ENCODE peak calls at places on chromosomes 4 and X, in eight cellular contexts. One of them, this sample, is unnamed.

GRCh38 chr4:123870283-123870876 is 473.8 kb downstream of the SPRY1 start:
- DNase-seq in transverse colon: no peak
- DNase-seq in kidney: no peak
- DNase-seq in OCI-LY7: no peak
- DNase-seq in Peyer's patch: no peak
- DNase-seq in WERI-Rb-1: no peak
- DNase-seq in fibroblast of lung: peak; percentile 70
- DNase-seq in tibial artery: no peak
- DNase-seq in this sample: no peak

GRCh38 chr4:33494150-33494549 is 2750.2 kb downstream of the ARAP2 start:
- DNase-seq in transverse colon: no peak
- DNase-seq in kidney: no peak
- DNase-seq in OCI-LY7: no peak
- DNase-seq in Peyer's patch: no peak
- DNase-seq in WERI-Rb-1: no peak
- DNase-seq in fibroblast of lung: peak; percentile 12
- DNase-seq in tibial artery: no peak
- DNase-seq in this sample: no peak

GRCh38 chrX:155956649-155957048 is 40.8 kb upstream of the IL9R start:
- DNase-seq in transverse colon: no peak
- DNase-seq in kidney: no peak
- DNase-seq in OCI-LY7: no peak
- DNase-seq in Peyer's patch: no peak
- DNase-seq in WERI-Rb-1: no peak
- DNase-seq in fibroblast of lung: no peak
- DNase-seq in tibial artery: no peak
- DNase-seq in this sample: no peak

GRCh38 chrX:24081661-24082154 is 27.0 kb downstream of the EIF2S3 start:
- DNase-seq in transverse colon: peak; percentile 64
- DNase-seq in kidney: no peak
- DNase-seq in OCI-LY7: peak; percentile 65
- DNase-seq in Peyer's patch: peak; percentile 77
- DNase-seq in WERI-Rb-1: peak; percentile 77
- DNase-seq in fibroblast of lung: peak; percentile 45
- DNase-seq in tibial artery: peak; percentile 36
- DNase-seq in this sample: peak; percentile 48

GRCh38 chrX:110944793-110945466 is 149.3 kb upstream of the CHRDL1 start:
- DNase-seq in transverse colon: no peak
- DNase-seq in kidney: no peak
- DNase-seq in OCI-LY7: no peak
- DNase-seq in Peyer's patch: no peak
- DNase-seq in WERI-Rb-1: no peak
- DNase-seq in fibroblast of lung: peak; percentile 54
- DNase-seq in tibial artery: no peak
- DNase-seq in this sample: no peak

GRCh38 chr4:26144526-26145167 is 176.2 kb upstream of the RBPJ start:
- DNase-seq in transverse colon: no peak
- DNase-seq in kidney: no peak
- DNase-seq in OCI-LY7: no peak
- DNase-seq in Peyer's patch: no peak
- DNase-seq in WERI-Rb-1: no peak
- DNase-seq in fibroblast of lung: peak; percentile 63
- DNase-seq in tibial artery: no peak
- DNase-seq in this sample: no peak

GRCh38 chr4:39698424-39699009 is 581 bp downstream of the UBE2K start:
- DNase-seq in transverse colon: peak; percentile 59
- DNase-seq in kidney: no peak
- DNase-seq in OCI-LY7: no peak
- DNase-seq in Peyer's patch: peak; percentile 75
- DNase-seq in WERI-Rb-1: peak; percentile 74
- DNase-seq in fibroblast of lung: peak; percentile 42
- DNase-seq in tibial artery: peak; percentile 44
- DNase-seq in this sample: peak; percentile 32

GRCh38 chr4:73730292-73730691 is 10.1 kb upstream of the CXCL8 start:
- DNase-seq in transverse colon: no peak
- DNase-seq in kidney: no peak
- DNase-seq in OCI-LY7: no peak
- DNase-seq in Peyer's patch: no peak
- DNase-seq in WERI-Rb-1: no peak
- DNase-seq in fibroblast of lung: no peak
- DNase-seq in tibial artery: no peak
- DNase-seq in this sample: no peak

GRCh38 chrX:136214551-136214950 is 36.6 kb downstream of the MAP7D3 start:
- DNase-seq in transverse colon: no peak
- DNase-seq in kidney: no peak
- DNase-seq in OCI-LY7: no peak
- DNase-seq in Peyer's patch: no peak
- DNase-seq in WERI-Rb-1: no peak
- DNase-seq in fibroblast of lung: peak; percentile 89
- DNase-seq in tibial artery: no peak
- DNase-seq in this sample: no peak

GRCh38 chrX:106220177-106220576 is 52.1 kb downstream of the PWWP3B start:
- DNase-seq in transverse colon: no peak
- DNase-seq in kidney: no peak
- DNase-seq in OCI-LY7: peak; percentile 0
- DNase-seq in Peyer's patch: no peak
- DNase-seq in WERI-Rb-1: no peak
- DNase-seq in fibroblast of lung: no peak
- DNase-seq in tibial artery: no peak
- DNase-seq in this sample: no peak

GRCh38 chr4:48334900-48335384 is 6.4 kb upstream of the SLAIN2 start:
- DNase-seq in transverse colon: no peak
- DNase-seq in kidney: no peak
- DNase-seq in OCI-LY7: no peak
- DNase-seq in Peyer's patch: no peak
- DNase-seq in WERI-Rb-1: no peak
- DNase-seq in fibroblast of lung: peak; percentile 28
- DNase-seq in tibial artery: no peak
- DNase-seq in this sample: no peak

GRCh38 chr4:150567070-150567469 is 14.9 kb upstream of the MAB21L2 start:
- DNase-seq in transverse colon: no peak
- DNase-seq in kidney: no peak
- DNase-seq in OCI-LY7: no peak
- DNase-seq in Peyer's patch: no peak
- DNase-seq in WERI-Rb-1: no peak
- DNase-seq in fibroblast of lung: no peak
- DNase-seq in tibial artery: no peak
- DNase-seq in this sample: no peak

GRCh38 chrX:109672239-109672638 is 47.3 kb upstream of the KCNE5 start:
- DNase-seq in transverse colon: no peak
- DNase-seq in kidney: no peak
- DNase-seq in OCI-LY7: no peak
- DNase-seq in Peyer's patch: no peak
- DNase-seq in WERI-Rb-1: no peak
- DNase-seq in fibroblast of lung: peak; percentile 27
- DNase-seq in tibial artery: no peak
- DNase-seq in this sample: no peak

GRCh38 chrX:76279007-76279406 is 106.1 kb downstream of the PBDC1 start:
- DNase-seq in transverse colon: peak; percentile 27
- DNase-seq in kidney: no peak
- DNase-seq in OCI-LY7: peak; percentile 37
- DNase-seq in Peyer's patch: peak; percentile 59
- DNase-seq in WERI-Rb-1: peak; percentile 48
- DNase-seq in fibroblast of lung: peak; percentile 21
- DNase-seq in tibial artery: peak; percentile 24
- DNase-seq in this sample: peak; percentile 13

GRCh38 chr4:159398236-159398638 is 295.4 kb downstream of the RAPGEF2 start:
- DNase-seq in transverse colon: no peak
- DNase-seq in kidney: no peak
- DNase-seq in OCI-LY7: no peak
- DNase-seq in Peyer's patch: no peak
- DNase-seq in WERI-Rb-1: no peak
- DNase-seq in fibroblast of lung: peak; percentile 68
- DNase-seq in tibial artery: no peak
- DNase-seq in this sample: no peak

GRCh38 chr4:159547645-159548308 is 444.9 kb downstream of the RAPGEF2 start:
- DNase-seq in transverse colon: no peak
- DNase-seq in kidney: no peak
- DNase-seq in OCI-LY7: no peak
- DNase-seq in Peyer's patch: no peak
- DNase-seq in WERI-Rb-1: peak; percentile 16
- DNase-seq in fibroblast of lung: peak; percentile 83
- DNase-seq in tibial artery: no peak
- DNase-seq in this sample: no peak

GRCh38 chr4:19689511-19689910 is 562.2 kb upstream of the SLIT2 start:
- DNase-seq in transverse colon: no peak
- DNase-seq in kidney: no peak
- DNase-seq in OCI-LY7: no peak
- DNase-seq in Peyer's patch: no peak
- DNase-seq in WERI-Rb-1: no peak
- DNase-seq in fibroblast of lung: peak; percentile 94
- DNase-seq in tibial artery: no peak
- DNase-seq in this sample: no peak

GRCh38 chr4:19678763-19679162 is 572.9 kb upstream of the SLIT2 start:
- DNase-seq in transverse colon: no peak
- DNase-seq in kidney: no peak
- DNase-seq in OCI-LY7: no peak
- DNase-seq in Peyer's patch: no peak
- DNase-seq in WERI-Rb-1: no peak
- DNase-seq in fibroblast of lung: peak; percentile 94
- DNase-seq in tibial artery: no peak
- DNase-seq in this sample: no peak

GRCh38 chr4:19686456-19686855 is 565.2 kb upstream of the SLIT2 start:
- DNase-seq in transverse colon: no peak
- DNase-seq in kidney: no peak
- DNase-seq in OCI-LY7: no peak
- DNase-seq in Peyer's patch: no peak
- DNase-seq in WERI-Rb-1: no peak
- DNase-seq in fibroblast of lung: no peak
- DNase-seq in tibial artery: no peak
- DNase-seq in this sample: no peak

DNA sequence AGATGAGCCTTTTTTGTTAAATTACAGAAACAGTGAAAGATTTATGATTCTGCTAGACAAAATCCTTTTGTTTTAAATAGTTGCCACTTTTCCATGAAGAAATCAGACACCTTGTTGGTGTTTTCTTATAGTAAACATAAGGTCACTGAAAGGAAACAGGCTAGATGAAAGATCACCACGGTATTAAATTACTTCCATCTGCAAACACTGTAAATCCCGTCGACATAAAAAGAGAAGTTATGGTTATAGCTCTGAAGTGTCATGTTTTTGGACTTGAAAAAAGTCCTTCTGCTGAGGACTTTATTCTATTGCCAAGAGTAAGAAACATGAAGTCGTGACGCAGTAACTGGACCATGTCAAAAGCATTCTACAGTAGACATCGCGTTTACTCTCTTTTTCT is 567.6 kb upstream of the SLIT2 start:
- DNase-seq in transverse colon: no peak
- DNase-seq in kidney: no peak
- DNase-seq in OCI-LY7: no peak
- DNase-seq in Peyer's patch: no peak
- DNase-seq in WERI-Rb-1: no peak
- DNase-seq in fibroblast of lung: no peak
- DNase-seq in tibial artery: no peak
- DNase-seq in this sample: no peak
- H3K9me3 ChIP-seq in transverse colon: no peaks in the 10 kb centered on the region
- H3K9me3 ChIP-seq in kidney: no peaks in the 10 kb centered on the region
- H3K9me3 ChIP-seq in OCI-LY7: no peaks in the 10 kb centered on the region
- H3K9me3 ChIP-seq in Peyer's patch: peaks cover 3% of the 10 kb centered on the region
- H3K9me3 ChIP-seq in WERI-Rb-1: no peaks in the 10 kb centered on the region
- H3K9me3 ChIP-seq in fibroblast of lung: no peaks in the 10 kb centered on the region
- H3K9me3 ChIP-seq in tibial artery: no peaks in the 10 kb centered on the region
- H3K9me3 ChIP-seq in this sample: no peaks in the 10 kb centered on the region

DNA sequence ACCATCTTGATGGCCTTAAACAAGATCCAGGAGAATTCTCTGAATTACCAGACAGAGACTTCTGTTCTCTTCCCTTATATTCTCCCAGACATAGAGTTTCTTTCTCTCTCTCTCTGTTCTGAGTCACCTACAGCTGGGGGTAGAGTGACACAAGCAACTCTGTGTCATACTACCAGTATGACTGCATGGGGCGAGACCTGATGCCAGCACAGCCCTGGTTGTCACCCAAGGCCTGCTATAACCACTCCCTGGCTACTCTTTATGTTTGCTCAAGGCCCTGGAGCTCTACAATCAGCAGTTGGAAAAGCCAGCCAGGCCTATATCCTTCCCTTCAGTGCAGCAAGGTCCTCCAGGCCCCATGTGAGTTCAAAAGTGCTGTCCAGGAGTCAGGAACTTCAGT is 114.2 kb upstream of the TENT5D start:
- DNase-seq in transverse colon: no peak
- DNase-seq in kidney: no peak
- DNase-seq in OCI-LY7: no peak
- DNase-seq in Peyer's patch: no peak
- DNase-seq in WERI-Rb-1: no peak
- DNase-seq in fibroblast of lung: no peak
- DNase-seq in tibial artery: no peak
- DNase-seq in this sample: no peak
- H3K9me3 ChIP-seq in transverse colon: no peaks in the 10 kb centered on the region
- H3K9me3 ChIP-seq in kidney: no peaks in the 10 kb centered on the region
- H3K9me3 ChIP-seq in OCI-LY7: no peaks in the 10 kb centered on the region
- H3K9me3 ChIP-seq in Peyer's patch: no peaks in the 10 kb centered on the region
- H3K9me3 ChIP-seq in WERI-Rb-1: no peaks in the 10 kb centered on the region
- H3K9me3 ChIP-seq in fibroblast of lung: no peaks in the 10 kb centered on the region
- H3K9me3 ChIP-seq in tibial artery: no peaks in the 10 kb centered on the region
- H3K9me3 ChIP-seq in this sample: no peaks in the 10 kb centered on the region

GRCh38 chrX:69546417-69546816 is 42.3 kb downstream of the NALF2 start:
- DNase-seq in transverse colon: no peak
- DNase-seq in kidney: peak; percentile 46
- DNase-seq in OCI-LY7: no peak
- DNase-seq in Peyer's patch: no peak
- DNase-seq in WERI-Rb-1: no peak
- DNase-seq in fibroblast of lung: no peak
- DNase-seq in tibial artery: no peak
- DNase-seq in this sample: no peak

GRCh38 chrX:69538321-69538876 is 34.3 kb downstream of the NALF2 start:
- DNase-seq in transverse colon: peak; percentile 77
- DNase-seq in kidney: peak; percentile 90
- DNase-seq in OCI-LY7: peak; percentile 26
- DNase-seq in Peyer's patch: peak; percentile 75
- DNase-seq in WERI-Rb-1: peak; percentile 77
- DNase-seq in fibroblast of lung: peak; percentile 2
- DNase-seq in tibial artery: peak; percentile 47
- DNase-seq in this sample: peak; percentile 58

GRCh38 chrX:69543572-69543971 is 39.4 kb downstream of the NALF2 start:
- DNase-seq in transverse colon: no peak
- DNase-seq in kidney: peak; percentile 64
- DNase-seq in OCI-LY7: no peak
- DNase-seq in Peyer's patch: no peak
- DNase-seq in WERI-Rb-1: no peak
- DNase-seq in fibroblast of lung: no peak
- DNase-seq in tibial artery: no peak
- DNase-seq in this sample: no peak

GRCh38 chrX:69539437-69539836 is 35.3 kb downstream of the NALF2 start:
- DNase-seq in transverse colon: no peak
- DNase-seq in kidney: no peak
- DNase-seq in OCI-LY7: peak; percentile 77
- DNase-seq in Peyer's patch: no peak
- DNase-seq in WERI-Rb-1: no peak
- DNase-seq in fibroblast of lung: no peak
- DNase-seq in tibial artery: no peak
- DNase-seq in this sample: no peak

GRCh38 chrX:69541959-69542358 is 37.8 kb downstream of the NALF2 start:
- DNase-seq in transverse colon: no peak
- DNase-seq in kidney: no peak
- DNase-seq in OCI-LY7: no peak
- DNase-seq in Peyer's patch: no peak
- DNase-seq in WERI-Rb-1: no peak
- DNase-seq in fibroblast of lung: no peak
- DNase-seq in tibial artery: no peak
- DNase-seq in this sample: no peak
- H3K9me3 ChIP-seq in transverse colon: no peaks in the 10 kb centered on the region
- H3K9me3 ChIP-seq in kidney: no peaks in the 10 kb centered on the region
- H3K9me3 ChIP-seq in OCI-LY7: no peaks in the 10 kb centered on the region
- H3K9me3 ChIP-seq in Peyer's patch: no peaks in the 10 kb centered on the region
- H3K9me3 ChIP-seq in WERI-Rb-1: peaks cover under 1% of the 10 kb centered on the region
- H3K9me3 ChIP-seq in fibroblast of lung: no peaks in the 10 kb centered on the region
- H3K9me3 ChIP-seq in tibial artery: no peaks in the 10 kb centered on the region
- H3K9me3 ChIP-seq in this sample: no peaks in the 10 kb centered on the region

GRCh38 chrX:48058621-48059295 is 12.7 kb downstream of the ZNF630 start:
- DNase-seq in transverse colon: no peak
- DNase-seq in kidney: no peak
- DNase-seq in OCI-LY7: no peak
- DNase-seq in Peyer's patch: no peak
- DNase-seq in WERI-Rb-1: no peak
- DNase-seq in fibroblast of lung: no peak
- DNase-seq in tibial artery: no peak
- DNase-seq in this sample: no peak
- H3K9me3 ChIP-seq in transverse colon: no peaks in the 10 kb centered on the region
- H3K9me3 ChIP-seq in kidney: no peaks in the 10 kb centered on the region
- H3K9me3 ChIP-seq in OCI-LY7: no peaks in the 10 kb centered on the region
- H3K9me3 ChIP-seq in Peyer's patch: peaks cover 11% of the 10 kb centered on the region
- H3K9me3 ChIP-seq in WERI-Rb-1: peaks cover 9% of the 10 kb centered on the region
- H3K9me3 ChIP-seq in fibroblast of lung: no peaks in the 10 kb centered on the region
- H3K9me3 ChIP-seq in tibial artery: peaks cover 12% of the 10 kb centered on the region
- H3K9me3 ChIP-seq in this sample: peaks cover 12% of the 10 kb centered on the region

This sample was measured in CD4-positive, alpha-beta T cell.